ENCODE peak calls at places on chromosomes 13 and 19, in ten cellular contexts. G is neural progenitor cell; F is CD8-positive, alpha-beta memory T cell; W is right atrium auricular region; V is heart left ventricle; Z is Caco-2; K is aorta; B is body of pancreas; I is upper lobe of right lung; U is cardiac muscle cell. O is an unnamed sample.

GRCh38 chr13:33649212-33649917 is 168.6 kb upstream of the RFC3 start:
- DNase-seq in G (no peak), I (no peak), V (no peak), K (no peak), U (no peak), Z (no peak), W (no peak), F (no peak), B (no peak), O (no peak)

GRCh38 chr13:108342369-108343289 is 73.1 kb downstream of the TNFSF13B start:
- DNase-seq in Z (no peak), F (no peak), I (no peak), B (no peak), U (peak; percentile 42), G (peak; percentile 58), V (no peak), K (no peak), W (no peak), O (peak; percentile 8)

GRCh38 chr19:33365676-33366075 is 7.8 kb upstream of the CEBPG start:
- DNase-seq in W (no peak), V (no peak), G (no peak), B (no peak), K (no peak), U (no peak), Z (peak; percentile 81), F (no peak), I (no peak), O (no peak)

GRCh38 chr19:4910594-4911273 is 1.4 kb downstream of the UHRF1 start:
- DNase-seq in I (no peak), U (peak; percentile 75), B (no peak), Z (no peak), W (no peak), K (no peak), G (peak; percentile 41), V (no peak), F (no peak), O (no peak)

GRCh38 chr13:75547917-75548316 is 1.7 kb upstream of the UCHL3 start:
- DNase-seq in I (no peak), B (no peak), U (no peak), W (no peak), F (no peak), V (no peak), Z (no peak), G (no peak), K (no peak), O (no peak)

GRCh38 chr19:40688987-40689338 is 1.5 kb downstream of the NUMBL start:
- DNase-seq in U (no peak), F (no peak), G (no peak), B (no peak), K (no peak), W (no peak), V (no peak), I (no peak), Z (no peak), O (no peak)

GRCh38 chr13:33158830-33159229 is 126.7 kb downstream of the STARD13 start:
- DNase-seq in Z (no peak), B (no peak), K (no peak), U (peak; percentile 68), W (no peak), G (no peak), I (no peak), F (no peak), V (no peak), O (no peak)

GRCh38 chr19:35718345-35719041 is 690 bp downstream of the KMT2B start:
- DNase-seq in G (no peak), F (peak; percentile 40), I (peak; percentile 83), W (no peak), U (peak; percentile 24), V (no peak), Z (peak; percentile 42), B (peak; percentile 63), K (no peak), O (peak; percentile 24)

GRCh38 chr13:98274921-98275487 is 97.9 kb upstream of the RNF113B start:
- DNase-seq in G (no peak), K (no peak), V (no peak), U (no peak), Z (no peak), F (no peak), I (no peak), B (no peak), W (no peak), O (no peak)

GRCh38 chr19:49613374-49613773 is 22.4 kb downstream of the PRR12 start:
- DNase-seq in U (no peak), V (no peak), B (no peak), K (no peak), G (no peak), W (no peak), I (no peak), F (no peak), Z (no peak), O (no peak)

GRCh38 chr13:70835349-70835748 is 727.1 kb upstream of the KLHL1 start:
- DNase-seq in W (no peak), K (no peak), U (no peak), F (no peak), G (no peak), Z (no peak), I (no peak), B (no peak), V (no peak), O (no peak)

GRCh38 chr19:4732680-4733114 is 9.1 kb upstream of the DPP9 start:
- DNase-seq in B (peak; percentile 54), U (peak; percentile 74), V (no peak), G (peak; percentile 89), I (no peak), W (no peak), F (peak; percentile 26), Z (peak; percentile 69), K (no peak), O (peak; percentile 33)

GRCh38 chr19:1168877-1169791 is 4.9 kb downstream of the SBNO2 start:
- DNase-seq in G (no peak), B (peak; percentile 55), Z (no peak), V (no peak), F (no peak), U (peak; percentile 50), K (no peak), W (no peak), I (peak; percentile 69), O (no peak)

GRCh38 chr19:1168562-1168873 is 5.5 kb downstream of the SBNO2 start:
- DNase-seq in Z (no peak), K (no peak), V (no peak), W (no peak), G (no peak), I (no peak), B (no peak), F (no peak), U (no peak), O (no peak)

GRCh38 chr19:1171755-1172352 is 2.2 kb downstream of the SBNO2 start:
- DNase-seq in I (no peak), Z (no peak), U (no peak), V (peak; percentile 10), G (peak; percentile 57), F (no peak), B (peak; percentile 32), W (no peak), K (no peak), O (no peak)

GRCh38 chr19:1170938-1171754 is 2.9 kb downstream of the SBNO2 start:
- DNase-seq in W (no peak), B (peak; percentile 39), U (no peak), Z (no peak), F (no peak), G (peak; percentile 40), K (no peak), V (peak; percentile 15), I (peak; percentile 71), O (no peak)

GRCh38 chr19:1169921-1170885 is 3.9 kb downstream of the SBNO2 start:
- DNase-seq in Z (no peak), F (no peak), V (peak; percentile 16), B (peak; percentile 42), U (peak; percentile 53), K (no peak), G (no peak), W (no peak), I (peak; percentile 69), O (no peak)
- H3K4me3 ChIP-seq in Z (no peak overlapping the region), F (no peak overlapping the region), V (no peak overlapping the region), B (no peak overlapping the region), U (no peak overlapping the region), K (no peak overlapping the region), G (no peak overlapping the region), W (no peak overlapping the region), I (no peak overlapping the region), O (no peak overlapping the region)

DNA sequence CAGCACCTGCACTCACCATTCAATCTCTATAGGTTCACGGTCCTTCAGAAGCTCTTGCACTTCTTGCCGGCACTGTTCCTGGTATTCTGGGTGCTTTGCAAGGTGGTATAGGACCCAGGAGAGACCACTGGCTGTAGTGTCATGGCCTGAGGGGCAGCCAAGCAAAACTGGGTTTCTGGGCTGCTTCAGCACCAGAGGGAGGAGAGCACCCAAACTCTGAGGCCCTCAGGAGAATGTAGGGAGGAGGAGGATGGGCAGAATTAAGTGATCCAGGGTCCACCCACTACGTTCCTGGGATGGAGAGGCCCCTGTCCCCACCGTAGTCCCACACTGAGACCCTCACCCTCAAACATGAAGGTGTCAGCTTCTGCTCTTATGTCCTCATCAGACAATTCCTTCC is 12.3 kb downstream of the CYP4F11 start:
- DNase-seq in G (no peak), K (no peak), B (no peak), W (no peak), V (no peak), Z (no peak), F (no peak), I (no peak), U (no peak), O (no peak)
- H3K9me3 ChIP-seq in G (peaks cover 10% of the 10 kb centered on the region), K (no peaks in the 10 kb centered on the region), B (no peaks in the 10 kb centered on the region), W (no peaks in the 10 kb centered on the region), V (no peaks in the 10 kb centered on the region), Z (no peaks in the 10 kb centered on the region), F (no peaks in the 10 kb centered on the region), I (no peaks in the 10 kb centered on the region), U (no peaks in the 10 kb centered on the region), O (no peaks in the 10 kb centered on the region)

DNA sequence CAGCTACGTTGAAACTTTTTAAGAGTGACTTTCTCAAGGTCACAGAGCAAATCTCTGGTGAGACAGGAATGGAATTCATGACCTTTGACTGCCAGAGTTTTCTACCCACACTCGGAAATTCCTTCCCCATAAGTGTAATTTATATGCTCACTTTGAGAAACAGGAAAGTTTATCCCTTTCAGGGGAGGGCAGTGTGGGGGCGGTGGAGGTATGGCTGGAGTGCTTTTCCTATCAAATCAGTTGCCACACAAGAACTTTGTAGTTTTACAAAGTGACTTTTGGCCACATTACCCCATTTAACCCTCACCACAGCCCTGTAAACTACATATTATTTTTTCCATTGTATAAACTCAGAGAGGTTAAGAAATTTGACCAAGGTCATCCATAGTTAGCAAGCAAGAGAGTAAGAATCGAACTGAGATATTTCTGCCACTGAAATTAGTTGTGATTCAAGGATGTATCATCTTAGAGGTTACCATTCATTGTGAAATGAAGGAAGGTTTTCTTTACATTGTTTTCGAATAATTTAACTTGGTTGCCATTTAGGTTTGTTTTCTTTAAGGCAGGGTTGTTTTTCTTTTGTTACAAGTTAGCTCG is 5.9 kb downstream of the KLF12 start:
- DNase-seq in Z (no peak), F (no peak), K (no peak), U (peak; percentile 55), W (no peak), V (no peak), I (no peak), B (no peak), G (no peak), O (no peak)
- H3K4me3 ChIP-seq in Z (no peak overlapping the region), F (no peak overlapping the region), K (no peak overlapping the region), U (no peak overlapping the region), W (no peak overlapping the region), V (no peak overlapping the region), I (no peak overlapping the region), B (no peak overlapping the region), G (no peak overlapping the region), O (no peak overlapping the region)

DNA sequence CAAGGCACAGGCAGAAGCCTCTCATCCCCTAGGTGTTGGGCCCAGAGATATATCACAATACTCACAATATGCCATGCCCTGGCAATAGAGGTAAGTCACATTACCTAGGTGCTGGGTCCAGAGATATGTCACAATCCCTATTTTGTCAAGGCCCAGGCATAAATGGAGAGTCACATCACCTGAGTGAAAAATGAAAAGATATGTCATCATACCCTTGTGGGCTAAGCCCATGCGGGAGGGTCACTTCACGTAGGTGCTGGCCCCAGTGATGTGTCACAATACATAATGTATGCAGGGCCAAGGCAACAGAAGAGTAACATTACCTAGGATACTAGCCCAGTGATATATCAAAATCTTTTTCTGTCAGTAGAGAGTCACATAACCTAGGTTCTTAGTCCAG is 127.0 kb downstream of the ZNF675 start:
- DNase-seq in W (no peak), B (no peak), U (no peak), G (no peak), F (no peak), I (no peak), V (no peak), K (no peak), Z (no peak), O (no peak)
- H3K9me3 ChIP-seq in W (no peaks in the 10 kb centered on the region), B (no peaks in the 10 kb centered on the region), U (no peaks in the 10 kb centered on the region), G (peaks cover 2% of the 10 kb centered on the region), F (no peaks in the 10 kb centered on the region), I (no peaks in the 10 kb centered on the region), V (no peaks in the 10 kb centered on the region), K (peaks cover 3% of the 10 kb centered on the region), Z (no peaks in the 10 kb centered on the region), O (no peaks in the 10 kb centered on the region)